ENCODE peak calls at places on chromosomes 16 and 17, in five cellular contexts. One of them, this sample, is unnamed.

GRCh38 chr16:27676807-27677206 is 126.9 kb downstream of the KATNIP start:
- DNase-seq in activated naive CD4-positive, alpha-beta T cell: no peak
- DNase-seq in ELR: peak
- DNase-seq in mucosa of descending colon: no peak
- DNase-seq in coronary artery: no peak
- DNase-seq in this sample: no peak

GRCh38 chr16:27326738-27327585 is 13.2 kb downstream of the IL4R start:
- DNase-seq in ELR: peak
- DNase-seq in mucosa of descending colon: peak
- DNase-seq in activated naive CD4-positive, alpha-beta T cell: peak
- DNase-seq in coronary artery: peak
- DNase-seq in this sample: no peak

GRCh38 chr17:74865504-74866197 is 6.0 kb upstream of the GRIN2C start:
- DNase-seq in ELR: no peak
- DNase-seq in coronary artery: no peak
- DNase-seq in activated naive CD4-positive, alpha-beta T cell: no peak
- DNase-seq in mucosa of descending colon: no peak
- DNase-seq in this sample: no peak

GRCh38 chr16:89534147-89534788 is 26.1 kb downstream of the SPG7 start:
- DNase-seq in mucosa of descending colon: no peak
- DNase-seq in ELR: no peak
- DNase-seq in activated naive CD4-positive, alpha-beta T cell: peak
- DNase-seq in coronary artery: no peak
- DNase-seq in this sample: no peak

GRCh38 chr16:10849736-10850477 is 27.1 kb upstream of the CIITA start:
- DNase-seq in coronary artery: no peak
- DNase-seq in mucosa of descending colon: no peak
- DNase-seq in activated naive CD4-positive, alpha-beta T cell: no peak
- DNase-seq in ELR: no peak
- DNase-seq in this sample: no peak

GRCh38 chr16:1691276-1691675 is 13.2 kb downstream of the JPT2 start:
- DNase-seq in activated naive CD4-positive, alpha-beta T cell: no peak
- DNase-seq in ELR: peak
- DNase-seq in mucosa of descending colon: no peak
- DNase-seq in coronary artery: no peak
- DNase-seq in this sample: no peak

GRCh38 chr17:31858647-31859486 is at the start of gene COPRS:
- DNase-seq in ELR: peak
- DNase-seq in mucosa of descending colon: peak
- DNase-seq in coronary artery: peak
- DNase-seq in activated naive CD4-positive, alpha-beta T cell: peak
- DNase-seq in this sample: peak

GRCh38 chr16:27464663-27465482 is 62.9 kb downstream of the IL21R start:
- DNase-seq in mucosa of descending colon: peak
- DNase-seq in ELR: no peak
- DNase-seq in coronary artery: no peak
- DNase-seq in activated naive CD4-positive, alpha-beta T cell: no peak
- DNase-seq in this sample: no peak

GRCh38 chr16:79329163-79329521 is 271.4 kb downstream of the MAF start:
- DNase-seq in ELR: no peak
- DNase-seq in mucosa of descending colon: no peak
- DNase-seq in coronary artery: no peak
- DNase-seq in activated naive CD4-positive, alpha-beta T cell: no peak
- DNase-seq in this sample: no peak

GRCh38 chr16:23384878-23385277 is 68.1 kb downstream of the COG7 start:
- DNase-seq in coronary artery: no peak
- DNase-seq in ELR: no peak
- DNase-seq in activated naive CD4-positive, alpha-beta T cell: no peak
- DNase-seq in mucosa of descending colon: no peak
- DNase-seq in this sample: no peak

GRCh38 chr16:3131755-3132377 is 3.0 kb upstream of the ZNF213 start:
- DNase-seq in mucosa of descending colon: no peak
- DNase-seq in coronary artery: no peak
- DNase-seq in ELR: peak
- DNase-seq in activated naive CD4-positive, alpha-beta T cell: peak
- DNase-seq in this sample: no peak

GRCh38 chr17:36673068-36673467 is 71.7 kb downstream of the MRM1 start:
- DNase-seq in activated naive CD4-positive, alpha-beta T cell: no peak
- DNase-seq in mucosa of descending colon: no peak
- DNase-seq in coronary artery: no peak
- DNase-seq in ELR: peak
- DNase-seq in this sample: no peak

GRCh38 chr17:65340401-65340800 is 203.2 kb downstream of the RGS9 start:
- DNase-seq in coronary artery: no peak
- DNase-seq in activated naive CD4-positive, alpha-beta T cell: no peak
- DNase-seq in ELR: no peak
- DNase-seq in mucosa of descending colon: no peak
- DNase-seq in this sample: no peak

GRCh38 chr16:5560084-5560483 is 462.5 kb upstream of the EEF2KMT start:
- DNase-seq in activated naive CD4-positive, alpha-beta T cell: no peak
- DNase-seq in coronary artery: no peak
- DNase-seq in ELR: peak
- DNase-seq in mucosa of descending colon: no peak
- DNase-seq in this sample: no peak

GRCh38 chr17:48577946-48578615 is at the start of gene HOXB4:
- DNase-seq in ELR: no peak
- DNase-seq in mucosa of descending colon: peak
- DNase-seq in activated naive CD4-positive, alpha-beta T cell: peak
- DNase-seq in coronary artery: no peak
- DNase-seq in this sample: peak

GRCh38 chr17:3754458-3755334 is 31.0 kb downstream of the HASPIN start:
- DNase-seq in ELR: no peak
- DNase-seq in coronary artery: no peak
- DNase-seq in mucosa of descending colon: peak
- DNase-seq in activated naive CD4-positive, alpha-beta T cell: peak
- DNase-seq in this sample: peak

GRCh38 chr17:82246365-82247174 is 17.7 kb downstream of the SLC16A3 start:
- DNase-seq in coronary artery: peak
- DNase-seq in ELR: peak
- DNase-seq in mucosa of descending colon: peak
- DNase-seq in activated naive CD4-positive, alpha-beta T cell: no peak
- DNase-seq in this sample: no peak

GRCh38 chr17:43341705-43342600 is 56.8 kb upstream of the ARL4D start:
- DNase-seq in mucosa of descending colon: no peak
- DNase-seq in activated naive CD4-positive, alpha-beta T cell: no peak
- DNase-seq in coronary artery: no peak
- DNase-seq in ELR: peak
- DNase-seq in this sample: no peak

GRCh38 chr17:67098022-67098421 is 53.7 kb downstream of the CACNG1 start:
- DNase-seq in activated naive CD4-positive, alpha-beta T cell: no peak
- DNase-seq in ELR: no peak
- DNase-seq in coronary artery: no peak
- DNase-seq in mucosa of descending colon: no peak
- DNase-seq in this sample: no peak

GRCh38 chr17:47713980-47714689 is 18.9 kb upstream of the TBX21 start:
- DNase-seq in activated naive CD4-positive, alpha-beta T cell: no peak
- DNase-seq in mucosa of descending colon: no peak
- DNase-seq in coronary artery: no peak
- DNase-seq in ELR: no peak
- DNase-seq in this sample: no peak

GRCh38 chr16:11669380-11670146 is 1.3 kb downstream of the SNN start:
- DNase-seq in mucosa of descending colon: peak
- DNase-seq in ELR: peak
- DNase-seq in activated naive CD4-positive, alpha-beta T cell: no peak
- DNase-seq in coronary artery: no peak
- DNase-seq in this sample: no peak

GRCh38 chr16:75860654-75861053 is 134.4 kb upstream of the CPHXL start:
- DNase-seq in ELR: no peak
- DNase-seq in mucosa of descending colon: no peak
- DNase-seq in activated naive CD4-positive, alpha-beta T cell: no peak
- DNase-seq in coronary artery: no peak
- DNase-seq in this sample: no peak

GRCh38 chr16:75559564-75560372 is 3.7 kb upstream of the TMEM231 start:
- DNase-seq in ELR: no peak
- DNase-seq in coronary artery: no peak
- DNase-seq in mucosa of descending colon: no peak
- DNase-seq in activated naive CD4-positive, alpha-beta T cell: no peak
- DNase-seq in this sample: no peak

GRCh38 chr16:66224636-66225035 is 141.9 kb upstream of the CDH5 start:
- DNase-seq in coronary artery: no peak
- DNase-seq in ELR: no peak
- DNase-seq in mucosa of descending colon: no peak
- DNase-seq in activated naive CD4-positive, alpha-beta T cell: no peak
- DNase-seq in this sample: no peak

GRCh38 chr17:6712058-6712853 is 913 bp downstream of the SLC13A5 start:
- DNase-seq in activated naive CD4-positive, alpha-beta T cell: no peak
- DNase-seq in ELR: no peak
- DNase-seq in coronary artery: no peak
- DNase-seq in mucosa of descending colon: no peak
- DNase-seq in this sample: no peak